ENCODE peak calls at places on chromosomes 13 and 19, in four cellular contexts. J is SK-N-SH, U is GM23338, B is IMR-90. W is an unnamed sample.

GRCh38 chr13:100552755-100553154 is 35.8 kb downstream of the GGACT start:
- DNase-seq in J (no peak), U (no peak), B (no peak), W (no peak)

GRCh38 chr13:57787058-57787791 is 155.7 kb downstream of the PCDH17 start:
- DNase-seq in J (no peak), U (peak; percentile 56), B (no peak), W (no peak)

GRCh38 chr19:49651029-49651825 is 9.2 kb downstream of the SCAF1 start:
- DNase-seq in J (no peak), U (peak; percentile 34), B (no peak), W (no peak)

GRCh38 chr19:33683881-33684549 is 62.3 kb downstream of the CHST8 start:
- DNase-seq in J (no peak), U (peak; percentile 91), B (peak; percentile 18), W (peak; percentile 18)

GRCh38 chr13:63124863-63125262 is 1709.2 kb upstream of the PCDH20 start:
- DNase-seq in J (peak; percentile 21), U (peak; percentile 34), B (peak; percentile 60), W (peak; percentile 10)

GRCh38 chr19:4390017-4390861 is 10.1 kb downstream of the SH3GL1 start:
- DNase-seq in J (no peak), U (peak; percentile 85), B (peak; percentile 56), W (no peak)

GRCh38 chr19:53525922-53526321 is 12.0 kb upstream of the ZNF331 start:
- DNase-seq in J (no peak), U (no peak), B (no peak), W (no peak)

GRCh38 chr19:47239610-47240296 is 8.8 kb upstream of the BBC3 start:
- DNase-seq in J (peak; percentile 97), U (peak; percentile 84), B (peak; percentile 47), W (peak; percentile 47)

GRCh38 chr13:85665286-85665685 is 133.9 kb downstream of the SLITRK6 start:
- DNase-seq in J (no peak), U (peak; percentile 19), B (peak; percentile 82), W (peak; percentile 65)

GRCh38 chr19:52735734-52736133 is 890 bp upstream of the ZNF611 start:
- DNase-seq in J (no peak), U (peak; percentile 97), B (no peak), W (peak; percentile 60)

GRCh38 chr13:89902223-89902622 is 1445.3 kb upstream of the MIR17HG start:
- DNase-seq in J (no peak), U (no peak), B (no peak), W (no peak)

GRCh38 chr19:1469936-1470863 is 8.8 kb downstream of the C19orf25 start:
- DNase-seq in J (no peak), U (peak; percentile 84), B (no peak), W (no peak)

GRCh38 chr13:94061316-94061715 is 418.2 kb downstream of the DCT start:
- DNase-seq in J (no peak), U (no peak), B (peak; percentile 79), W (peak; percentile 70)

GRCh38 chr13:113820813-113821651 is 42.8 kb downstream of the GAS6 start:
- DNase-seq in J (peak; percentile 91), U (no peak), B (peak; percentile 99), W (peak; percentile 98)

GRCh38 chr19:42028304-42029216 is 34.5 kb upstream of the ATP1A3 start:
- DNase-seq in J (peak; percentile 65), U (peak; percentile 85), B (no peak), W (no peak)

GRCh38 chr13:42746846-42747245 is 34.5 kb upstream of the FAM216B start:
- DNase-seq in J (no peak), U (no peak), B (peak; percentile 58), W (no peak)

GRCh38 chr13:38202730-38203129 is 146.9 kb upstream of the UFM1 start:
- DNase-seq in J (no peak), U (no peak), B (peak; percentile 2), W (peak; percentile 88)

GRCh38 chr13:26557393-26558073 is at the start of gene WASF3:
- DNase-seq in J (peak; percentile 99), U (peak; percentile 97), B (peak; percentile 90), W (peak; percentile 80)

GRCh38 chr19:51501594-51502263 is at the start of gene SIGLEC12:
- DNase-seq in J (no peak), U (no peak), B (no peak), W (no peak)

GRCh38 chr19:35265126-35265995 is 3.4 kb upstream of the USF2 start:
- DNase-seq in J (no peak), U (no peak), B (no peak), W (no peak)

GRCh38 chr19:48319647-48320537 is 5.5 kb upstream of the EMP3 start:
- DNase-seq in J (peak; percentile 67), U (peak; percentile 95), B (peak; percentile 75), W (peak; percentile 46)

GRCh38 chr19:42149447-42150202 is 17.4 kb upstream of the POU2F2 start:
- DNase-seq in J (peak; percentile 36), U (peak; percentile 26), B (no peak), W (no peak)

GRCh38 chr13:76696370-76696769 is 189.8 kb downstream of the KCTD12 start:
- DNase-seq in J (peak; percentile 4), U (no peak), B (peak; percentile 51), W (peak; percentile 6)

GRCh38 chr19:35216026-35216832 is 12.3 kb downstream of the FAM187B start:
- DNase-seq in J (no peak), U (no peak), B (no peak), W (no peak)

GRCh38 chr19:13164370-13165090 is 14.3 kb downstream of the IER2 start:
- DNase-seq in J (peak; percentile 84), U (peak; percentile 99), B (peak; percentile 61), W (no peak)

GRCh38 chr19:53908933-53909415 is at the start of gene CACNG7:
- DNase-seq in J (peak; percentile 94), U (peak; percentile 83), B (no peak), W (no peak)

GRCh38 chr19:45087531-45087930 is 5.4 kb upstream of the PPP1R37 start:
- DNase-seq in J (no peak), U (no peak), B (no peak), W (no peak)

GRCh38 chr13:76210262-76210661 is 574.1 kb downstream of the LMO7 start:
- DNase-seq in J (no peak), U (no peak), B (no peak), W (peak; percentile 33)

GRCh38 chr19:821976-822773 is 420 bp upstream of the PLPPR3 start:
- DNase-seq in J (peak; percentile 83), U (peak; percentile 77), B (no peak), W (no peak)

GRCh38 chr19:45254044-45254531 is 3.0 kb downstream of the MARK4 start:
- DNase-seq in J (peak; percentile 79), U (peak; percentile 52), B (no peak), W (no peak)

GRCh38 chr13:81395368-81395767 is 1054.4 kb upstream of the SPRY2 start:
- DNase-seq in J (peak; percentile 67), U (peak; percentile 79), B (no peak), W (no peak)

GRCh38 chr19:47778954-47779351 is 450 bp downstream of the SELENOW start:
- DNase-seq in J (peak; percentile 48), U (no peak), B (no peak), W (no peak)

DNA sequence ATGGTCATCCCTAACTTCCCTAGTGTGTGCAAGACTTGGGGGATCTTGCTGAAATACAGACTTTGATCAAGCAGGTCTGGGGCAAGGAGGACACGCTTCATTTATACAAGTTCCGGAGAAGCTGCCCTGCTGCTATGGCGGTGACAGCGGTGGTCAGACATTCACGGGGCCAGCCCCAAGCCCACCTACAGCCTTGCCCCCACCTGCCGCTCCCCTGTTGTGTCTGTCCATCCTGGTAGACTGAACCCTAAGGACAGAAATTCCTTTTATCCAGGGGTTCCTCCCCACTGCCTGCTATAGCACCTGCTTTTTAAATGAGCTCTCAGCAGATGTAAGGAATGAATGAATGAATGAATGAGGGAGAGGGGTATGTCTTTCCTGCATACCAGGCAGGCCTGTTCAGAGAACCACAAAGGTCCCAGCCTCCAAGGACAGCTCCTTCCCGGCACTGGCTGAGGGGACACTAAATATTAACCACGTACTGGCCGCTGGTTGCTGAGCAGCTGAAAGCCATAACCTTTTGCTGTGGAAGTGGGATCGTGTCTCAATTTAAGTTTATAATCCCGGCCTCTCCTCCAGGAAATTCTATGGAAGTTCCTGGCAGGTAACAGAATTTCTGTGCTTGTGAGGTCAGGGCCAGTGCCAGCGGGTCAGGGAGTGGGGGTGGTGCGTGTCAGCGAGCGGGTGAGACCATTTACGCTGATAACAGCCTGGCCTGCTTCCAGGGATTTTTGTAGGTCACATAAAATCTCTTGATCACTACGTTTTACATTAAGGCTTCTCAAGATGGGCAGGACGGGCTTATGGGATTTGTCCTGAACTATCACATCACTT is 27.1 kb downstream of the TSSK6 start:
- DNase-seq in J (peak; percentile 67), U (peak; percentile 45), B (no peak), W (no peak)
- H3K4me1 ChIP-seq in J (peaks cover 50% of the 10 kb centered on the region), U (peaks cover 32% of the 10 kb centered on the region), B (peaks cover 38% of the 10 kb centered on the region), W (peaks cover 44% of the 10 kb centered on the region)

GRCh38 chr13:106133025-106133424 is 402.4 kb downstream of the EFNB2 start:
- DNase-seq in J (no peak), U (no peak), B (peak; percentile 81), W (peak; percentile 86)
- H3K27ac ChIP-seq in J (no peak overlapping the region), U (no peak overlapping the region), B (peak overlapping the region; percentile 63), W (peak overlapping the region; percentile 34)

GRCh38 chr19:9911524-9911923 is 24.8 kb downstream of the OLFM2 start:
- DNase-seq in J (no peak), U (no peak), B (no peak), W (no peak)

GRCh38 chr19:9914315-9915207 is 21.8 kb downstream of the OLFM2 start:
- DNase-seq in J (peak; percentile 92), U (peak; percentile 92), B (peak; percentile 77), W (peak; percentile 53)

GRCh38 chr19:9913237-9914000 is 22.9 kb downstream of the OLFM2 start:
- DNase-seq in J (peak; percentile 90), U (no peak), B (no peak), W (no peak)

GRCh38 chr19:9912551-9913236 is 23.6 kb downstream of the OLFM2 start:
- DNase-seq in J (peak; percentile 21), U (no peak), B (no peak), W (no peak)

DNA sequence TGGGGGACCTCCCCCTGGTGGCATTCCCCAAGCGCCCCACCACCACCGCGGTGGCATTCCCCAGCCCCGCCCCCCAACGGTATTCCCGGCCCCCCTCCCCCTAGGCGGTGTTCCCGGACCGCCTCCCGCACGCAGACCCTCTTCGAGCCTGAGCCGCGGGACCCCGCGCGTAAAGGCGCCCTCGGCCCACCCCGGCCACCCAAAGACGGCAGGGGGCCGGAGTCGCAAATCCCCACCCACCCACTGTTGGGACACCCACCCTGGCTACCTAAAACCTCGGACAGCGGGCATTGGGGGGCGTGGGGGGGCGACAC is 22.4 kb downstream of the OLFM2 start:
- DNase-seq in J (no peak), U (peak; percentile 61), B (no peak), W (no peak)
- H2AFZ ChIP-seq in J (peak overlapping the region; percentile 82), U (no peak overlapping the region), B (peak overlapping the region; percentile 89), W (peak overlapping the region; percentile 77)

GRCh38 chr19:55115446-55116065 is 1.9 kb downstream of the PPP1R12C start:
- DNase-seq in J (peak; percentile 60), U (no peak), B (peak; percentile 62), W (peak; percentile 40)
- H3K4me1 ChIP-seq in J (peaks cover 27% of the 10 kb centered on the region), U (peaks cover 29% of the 10 kb centered on the region), B (peaks cover 13% of the 10 kb centered on the region), W (peaks cover 40% of the 10 kb centered on the region)

DNA sequence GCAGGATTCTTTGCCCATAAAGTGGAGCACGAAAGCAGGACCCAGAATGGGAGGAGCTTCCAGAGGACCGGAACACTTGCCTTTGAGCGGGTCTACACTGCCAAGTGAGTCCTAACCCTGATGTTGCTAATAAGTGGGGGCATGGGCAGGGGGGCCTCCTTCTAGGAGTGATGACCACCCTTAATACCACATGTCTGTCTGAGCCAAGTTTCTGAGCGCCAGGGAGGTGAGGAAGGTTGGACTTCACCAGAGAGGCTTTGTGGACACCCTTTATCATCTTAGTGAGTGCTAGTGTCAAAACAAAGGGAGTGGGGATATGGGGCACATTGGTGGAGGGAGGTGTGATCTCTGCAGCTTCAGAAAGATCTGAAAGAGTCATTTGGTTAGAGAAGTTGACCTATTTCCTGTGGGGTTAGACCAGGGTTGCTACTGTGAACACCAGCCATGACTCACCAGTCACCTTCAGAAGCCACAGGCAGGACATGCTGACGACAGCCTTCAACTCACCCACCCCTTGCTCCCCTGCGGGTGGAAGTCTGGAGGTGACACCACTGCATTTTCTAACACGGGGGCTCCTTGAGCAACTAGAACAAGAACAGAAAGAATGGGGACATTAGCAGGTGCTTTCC is 8.8 kb downstream of the ALOX5AP start:
- DNase-seq in J (no peak), U (no peak), B (peak; percentile 61), W (peak; percentile 69)
- H3K27ac ChIP-seq in J (peak overlapping the region; percentile 56), U (no peak overlapping the region), B (peak overlapping the region; percentile 79), W (peak overlapping the region; percentile 90)